ENCODE peak calls at places on chromosomes 7 and 10, in five cellular contexts. X is PC-9, I is upper lobe of right lung, S is mesendoderm, G is fibroblast of lung. Z is an unnamed sample. For H3K4me1, the result is how much of the 10 kb centered on the place peaks cover.

GRCh38 chr7:118664498-118664897 is 440.0 kb downstream of the ANKRD7 start:
- DNase-seq in X (no peak), I (no peak), S (peak), G (no peak), Z (no peak)

GRCh38 chr10:94310369-94310768 is 52.4 kb downstream of the NOC3L start:
- DNase-seq in X (no peak), I (no peak), S (no peak), G (no peak), Z (no peak)

GRCh38 chr7:128752251-128752650 is 13.1 kb downstream of the CALU start:
- DNase-seq in X (no peak), I (no peak), S (no peak), G (no peak), Z (no peak)

GRCh38 chr7:116591202-116592040 is 66.6 kb downstream of the CAV1 start:
- DNase-seq in X (no peak), I (no peak), S (no peak), G (no peak), Z (no peak)

GRCh38 chr7:127035203-127035849 is 217.4 kb downstream of the GRM8 start:
- DNase-seq in X (no peak), I (no peak), S (peak), G (no peak), Z (no peak)

GRCh38 chr7:156061689-156062255 is 249.5 kb upstream of the SHH start:
- DNase-seq in X (no peak), I (peak), S (no peak), G (no peak), Z (no peak)

GRCh38 chr7:141355057-141355456 is 196.2 kb upstream of the AGK start:
- DNase-seq in X (no peak), I (no peak), S (no peak), G (peak), Z (no peak)

GRCh38 chr7:140440593-140440992 is 36.7 kb downstream of the RAB19 start:
- DNase-seq in X (no peak), I (no peak), S (no peak), G (no peak), Z (no peak)

GRCh38 chr7:18496336-18496700 is 769 bp downstream of the HDAC9 start:
- DNase-seq in X (no peak), I (no peak), S (no peak), G (no peak), Z (no peak)

GRCh38 chr10:70682920-70683600 is 10.8 kb downstream of the ADAMTS14 start:
- DNase-seq in X (no peak), I (no peak), S (no peak), G (no peak), Z (no peak)

GRCh38 chr10:73974309-73974946 is 23.5 kb upstream of the VCL start:
- DNase-seq in X (no peak), I (no peak), S (no peak), G (no peak), Z (no peak)

GRCh38 chr7:80018941-80019808 is 115.5 kb upstream of the GNAI1 start:
- DNase-seq in X (peak), I (no peak), S (peak), G (peak), Z (peak)

GRCh38 chr7:21364838-21365267 is 63.0 kb upstream of the SP4 start:
- DNase-seq in X (no peak), I (no peak), S (no peak), G (no peak), Z (no peak)

GRCh38 chr7:26034386-26034785 is 117.6 kb upstream of the NFE2L3 start:
- DNase-seq in X (no peak), I (no peak), S (no peak), G (no peak), Z (no peak)

GRCh38 chr7:155893176-155893575 is 80.9 kb upstream of the SHH start:
- DNase-seq in X (no peak), I (peak), S (no peak), G (no peak), Z (no peak)

GRCh38 chr10:84196941-84197340 is 2.6 kb downstream of the CDHR1 start:
- DNase-seq in X (no peak), I (peak), S (no peak), G (no peak), Z (no peak)

GRCh38 chr10:79452174-79452611 is 6.8 kb upstream of the ZCCHC24 start:
- DNase-seq in X (no peak), I (no peak), S (peak), G (peak), Z (no peak)

GRCh38 chr7:11343818-11344413 is 370.2 kb downstream of the PHF14 start:
- DNase-seq in X (peak), I (no peak), S (peak), G (peak), Z (peak)

GRCh38 chr10:132906836-132907235 is 35.5 kb downstream of the CFAP46 start:
- DNase-seq in X (no peak), I (peak), S (no peak), G (no peak), Z (no peak)

GRCh38 chr7:100465702-100466311 is 1.7 kb upstream of the SPACDR start:
- DNase-seq in X (no peak), I (peak), S (peak), G (peak), Z (no peak)

GRCh38 chr10:11446895-11447294 is 164.6 kb downstream of the USP6NL start:
- DNase-seq in X (no peak), I (no peak), S (no peak), G (no peak), Z (no peak)

DNA sequence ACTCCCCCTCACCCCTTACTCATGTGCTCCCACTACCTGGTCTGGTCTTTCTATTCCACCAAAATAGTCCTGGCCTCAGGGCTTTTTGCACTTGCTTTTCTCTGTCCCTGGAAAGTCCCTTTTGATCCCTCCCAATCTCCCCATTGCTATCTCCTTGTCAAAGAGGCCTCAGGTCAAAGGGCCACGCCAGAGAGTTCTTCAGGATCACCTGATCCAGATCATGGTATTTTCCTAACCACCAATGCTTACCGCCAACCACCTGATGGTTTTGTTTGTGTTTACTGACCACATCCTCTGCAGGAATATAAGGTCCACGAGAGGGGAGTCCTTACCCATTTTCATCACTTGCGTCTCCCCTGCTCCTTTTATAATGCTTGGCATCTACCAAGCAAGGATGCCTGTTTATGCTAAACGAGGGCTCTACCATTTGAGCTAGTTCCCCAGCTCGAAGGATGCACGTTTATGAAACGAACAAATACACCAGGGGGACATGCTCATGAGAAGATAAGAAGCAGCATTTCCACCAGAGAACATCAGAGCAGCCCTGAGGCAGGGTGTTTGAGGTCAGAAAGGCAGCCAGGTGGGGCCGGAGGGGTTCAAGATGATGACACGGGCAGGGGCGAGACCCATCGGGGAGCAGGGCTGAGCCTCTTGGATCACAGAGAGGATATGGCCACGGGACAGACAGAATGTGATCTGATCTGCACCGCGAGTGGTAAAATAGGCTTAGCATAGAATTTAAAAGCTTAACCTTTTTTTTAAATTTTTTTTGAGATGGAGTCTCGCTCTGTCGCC is 43.1 kb upstream of the FOXK1 start:
- DNase-seq in X (no peak), I (no peak), S (no peak), G (no peak), Z (no peak)
- H3K4me1 ChIP-seq in X (under half), I (under half), S (under half), G (under half), Z (under half)

GRCh38 chr10:123883921-123884320 is 7.7 kb downstream of the CPXM2 start:
- DNase-seq in X (no peak), I (no peak), S (no peak), G (no peak), Z (no peak)

GRCh38 chr10:123884351-123884906 is 7.2 kb downstream of the CPXM2 start:
- DNase-seq in X (no peak), I (no peak), S (no peak), G (no peak), Z (no peak)

GRCh38 chr10:123885406-123886164 is 6.0 kb downstream of the CPXM2 start:
- DNase-seq in X (no peak), I (no peak), S (no peak), G (no peak), Z (no peak)

GRCh38 chr10:123884907-123885381 is 6.7 kb downstream of the CPXM2 start:
- DNase-seq in X (no peak), I (no peak), S (no peak), G (no peak), Z (no peak)

GRCh38 chr10:123886292-123886691 is 5.3 kb downstream of the CPXM2 start:
- DNase-seq in X (no peak), I (no peak), S (no peak), G (no peak), Z (no peak)
- H3K4me1 ChIP-seq in X (under half), I (under half), S (under half), G (under half), Z (under half)

GRCh38 chr7:130875265-130875741 is 141.3 kb upstream of the KLF14 start:
- DNase-seq in X (peak), I (peak), S (peak), G (peak), Z (peak)

GRCh38 chr7:130877676-130878305 is 143.8 kb upstream of the KLF14 start:
- DNase-seq in X (no peak), I (no peak), S (no peak), G (no peak), Z (no peak)

GRCh38 chr7:130878785-130879184 is 144.8 kb upstream of the KLF14 start:
- DNase-seq in X (no peak), I (no peak), S (no peak), G (peak), Z (no peak)

GRCh38 chr7:130875901-130876300 is 141.9 kb upstream of the KLF14 start:
- DNase-seq in X (no peak), I (no peak), S (no peak), G (no peak), Z (no peak)

GRCh38 chr7:130877236-130877635 is 143.2 kb upstream of the KLF14 start:
- DNase-seq in X (no peak), I (no peak), S (no peak), G (no peak), Z (no peak)
- H3K4me1 ChIP-seq in X (under half), I (under half), S (under half), G (under half), Z (under half)

GRCh38 chr7:1536768-1537630 is 6.5 kb downstream of the MAFK start:
- DNase-seq in X (peak), I (peak), S (peak), G (peak), Z (peak)
- H3K4me1 ChIP-seq in X (half or more), I (under half), S (under half), G (under half), Z (under half)

GRCh38 chr7:31054608-31055273 is 2.6 kb downstream of the ADCYAP1R1 start:
- DNase-seq in X (no peak), I (no peak), S (no peak), G (no peak), Z (no peak)
- H3K4me1 ChIP-seq in X (under half), I (under half), S (under half), G (under half), Z (under half)

GRCh38 chr10:131275691-131276090 is 35.8 kb downstream of the TCERG1L start:
- DNase-seq in X (no peak), I (no peak), S (no peak), G (no peak), Z (no peak)
- H3K4me1 ChIP-seq in X (under half), I (under half), S (under half), G (under half), Z (under half)

GRCh38 chr7:29270979-29271658 is 76.5 kb downstream of the CHN2 start:
- DNase-seq in X (no peak), I (no peak), S (peak), G (peak), Z (no peak)
- H3K4me1 ChIP-seq in X (under half), I (under half), S (under half), G (under half), Z (under half)

DNA sequence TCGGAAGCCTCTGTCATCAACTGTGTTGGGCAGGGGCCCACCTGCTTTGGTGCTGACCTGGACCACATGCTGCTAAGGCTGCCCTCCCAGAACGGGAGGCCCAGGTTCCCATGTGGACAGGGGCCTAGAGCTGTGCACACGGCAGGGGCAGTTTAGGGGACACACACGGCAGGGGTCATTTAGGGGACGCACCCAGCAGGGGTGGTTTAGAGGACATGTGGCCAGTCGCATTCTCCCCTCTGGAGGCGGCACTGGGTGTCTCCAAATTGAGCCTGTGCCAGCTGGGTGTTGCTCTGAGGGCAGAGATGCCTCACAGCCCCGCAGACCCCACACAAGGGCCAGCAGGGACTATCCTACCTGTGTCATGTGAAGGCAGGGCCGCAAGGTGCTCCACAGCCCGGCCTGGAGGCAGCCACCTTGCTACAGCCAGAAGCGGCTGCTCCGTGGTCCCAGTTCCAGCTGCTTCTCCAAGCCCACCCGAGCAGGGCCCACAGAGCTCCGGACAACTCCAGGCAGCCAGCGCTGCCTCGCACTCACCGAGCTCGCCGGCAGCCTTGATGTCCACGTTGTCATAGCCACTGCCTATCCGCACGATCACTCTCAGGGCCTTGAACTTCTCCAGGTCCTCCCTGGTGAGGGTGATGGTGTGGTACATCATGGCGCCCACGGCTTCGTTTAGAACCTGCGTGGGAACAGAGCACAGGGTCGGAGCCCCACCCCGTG is 60.7 kb downstream of the ZRANB1 start:
- DNase-seq in X (no peak), I (peak), S (no peak), G (no peak), Z (no peak)
- H3K4me1 ChIP-seq in X (under half), I (under half), S (under half), G (under half), Z (under half)